ENCODE peak calls at places on chromosomes 11 and 22, in seven cellular contexts. I, B, V, X, C, G and T are unnamed samples.

GRCh38 chr11:86802601-86803051 is 2.3 kb downstream of the PRSS23 start:
- DNase-seq in I (no peak), B (peak), V (peak), X (no peak), C (no peak), G (no peak), T (no peak)

GRCh38 chr22:43627485-43628252 is 184.4 kb downstream of the EFCAB6 start:
- DNase-seq in I (no peak), B (no peak), V (no peak), X (no peak), C (no peak), G (no peak), T (no peak)

GRCh38 chr11:93574821-93575220 is 31.6 kb upstream of the SMCO4 start:
- DNase-seq in I (no peak), B (no peak), V (no peak), X (no peak), C (no peak), G (no peak), T (no peak)

GRCh38 chr11:126190792-126191191 is 20.7 kb downstream of the RPUSD4 start:
- DNase-seq in I (no peak), B (no peak), V (no peak), X (no peak), C (no peak), G (peak), T (no peak)

GRCh38 chr11:84381666-84382065 is 1095.5 kb upstream of the CCDC90B start:
- DNase-seq in I (no peak), B (no peak), V (no peak), X (no peak), C (no peak), G (no peak), T (no peak)

GRCh38 chr22:42069801-42070516 is 653 bp downstream of the NAGA start:
- DNase-seq in I (no peak), B (peak), V (peak), X (no peak), C (no peak), G (no peak), T (no peak)

GRCh38 chr11:91396243-91397133 is 828.1 kb upstream of the FAT3 start:
- DNase-seq in I (no peak), B (no peak), V (no peak), X (no peak), C (no peak), G (no peak), T (no peak)

GRCh38 chr11:41053894-41054293 is 405.6 kb downstream of the LRRC4C start:
- DNase-seq in I (no peak), B (no peak), V (no peak), X (no peak), C (no peak), G (no peak), T (no peak)

GRCh38 chr11:102837646-102838045 is 5.8 kb downstream of the MMP3 start:
- DNase-seq in I (no peak), B (no peak), V (no peak), X (no peak), C (no peak), G (no peak), T (no peak)

GRCh38 chr22:45497268-45497667 is 5.4 kb upstream of the FBLN1 start:
- DNase-seq in I (no peak), B (no peak), V (no peak), X (no peak), C (no peak), G (no peak), T (no peak)

GRCh38 chr11:70314730-70315129 is 44.2 kb downstream of the PPFIA1 start:
- DNase-seq in I (no peak), B (no peak), V (no peak), X (no peak), C (no peak), G (no peak), T (no peak)

GRCh38 chr11:24900524-24900923 is 403.7 kb downstream of the LUZP2 start:
- DNase-seq in I (no peak), B (no peak), V (no peak), X (no peak), C (no peak), G (no peak), T (no peak)

GRCh38 chr11:40188848-40189247 is 1270.6 kb downstream of the LRRC4C start:
- DNase-seq in I (no peak), B (no peak), V (no peak), X (no peak), C (no peak), G (no peak), T (no peak)

GRCh38 chr11:38824573-38824972 is 2226.5 kb upstream of the RAG2 start:
- DNase-seq in I (no peak), B (no peak), V (no peak), X (no peak), C (no peak), G (no peak), T (no peak)

DNA sequence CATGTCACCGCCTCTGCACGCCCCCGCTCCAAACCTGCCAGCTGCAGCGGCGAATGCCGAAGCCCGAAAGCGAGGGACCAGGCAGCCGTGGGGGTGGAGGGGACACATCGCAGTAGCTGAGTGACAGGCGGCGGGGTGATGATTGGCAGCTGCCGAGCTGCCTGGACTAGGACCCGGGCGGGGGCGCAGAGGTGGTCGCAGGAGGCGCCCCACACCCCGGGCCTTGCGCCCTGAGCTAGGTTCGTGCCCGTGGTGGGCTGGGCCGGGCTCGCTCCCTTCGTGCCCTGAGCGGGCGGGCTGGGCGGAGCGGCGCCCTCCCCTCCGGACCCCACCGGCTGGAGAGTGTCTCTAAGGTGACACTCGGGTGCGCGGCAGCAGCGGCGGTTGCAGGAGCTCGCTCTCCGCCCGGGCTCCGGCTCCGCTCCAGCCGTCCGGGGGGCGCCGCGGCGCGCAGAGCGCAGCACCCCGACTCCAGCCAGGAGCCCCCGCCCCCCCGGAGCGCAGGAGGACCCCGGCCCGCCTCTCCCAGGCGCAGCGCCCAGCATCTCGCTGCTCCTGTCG is 14.6 kb upstream of the DGKZ start:
- DNase-seq in I (no peak), B (no peak), V (peak), X (no peak), C (no peak), G (no peak), T (no peak)
- TF ChIP-seq CTCF in I (no peak), B (no peak), V (no peak), X (no peak), C (no peak), G (no peak), T (no peak)

DNA sequence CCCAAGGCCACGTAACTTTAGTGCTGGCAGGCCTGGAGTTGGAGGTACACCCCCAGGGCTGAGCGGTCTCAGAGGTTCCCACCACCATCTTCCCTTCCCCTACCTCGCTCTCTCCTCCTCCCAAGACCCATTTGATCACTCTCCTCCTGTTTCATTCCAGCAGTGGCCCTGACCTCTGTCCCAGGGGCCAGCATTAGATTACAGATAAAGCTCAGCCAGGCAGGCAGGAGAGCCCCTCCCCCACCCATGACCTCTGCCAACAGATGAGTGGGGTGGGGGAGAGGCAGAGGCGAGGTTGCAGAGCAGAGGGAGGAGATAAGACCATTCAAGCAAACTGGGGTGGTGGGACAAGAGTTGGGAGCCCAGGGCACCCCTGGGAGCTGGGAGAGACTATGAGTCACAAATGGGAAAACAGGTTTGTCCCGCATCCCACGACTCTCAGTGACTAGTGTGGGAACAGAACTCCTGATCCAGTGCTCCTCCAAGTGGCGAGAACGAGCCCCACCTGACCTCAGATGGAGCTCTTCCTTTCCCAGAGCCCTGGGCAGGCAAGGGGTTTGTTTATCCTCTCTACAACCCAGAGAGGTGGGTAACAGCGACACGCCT is 367.9 kb downstream of the MN1 start:
- DNase-seq in I (no peak), B (no peak), V (no peak), X (no peak), C (no peak), G (no peak), T (no peak)
- TF ChIP-seq CTCF in I (no peak), B (no peak), V (no peak), X (no peak), C (no peak), G (no peak), T (no peak)

DNA sequence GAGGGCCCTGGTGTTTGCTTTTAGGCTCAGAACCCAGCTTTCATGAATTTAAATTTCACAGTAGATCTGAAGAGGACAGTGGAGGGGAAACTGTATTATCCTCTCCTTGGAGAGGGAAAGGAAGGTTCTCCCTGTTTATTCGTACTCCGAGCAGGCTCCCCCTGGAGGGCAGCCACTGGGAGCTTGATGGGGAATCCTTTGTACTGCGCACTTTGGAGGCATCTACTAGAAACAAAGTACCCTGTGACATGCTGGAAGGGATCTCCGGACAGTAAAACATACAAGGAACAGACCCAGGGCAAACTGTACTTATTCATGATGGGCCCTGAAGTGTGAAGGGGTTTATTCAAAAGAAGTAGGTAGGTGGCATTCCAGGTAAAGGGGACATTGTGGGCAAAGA is 27.2 kb downstream of the NAV2 start:
- DNase-seq in I (no peak), B (peak), V (peak), X (no peak), C (no peak), G (no peak), T (no peak)
- TF ChIP-seq CTCF in I (no peak), B (peak), V (peak), X (no peak), C (no peak), G (no peak), T (no peak)

DNA sequence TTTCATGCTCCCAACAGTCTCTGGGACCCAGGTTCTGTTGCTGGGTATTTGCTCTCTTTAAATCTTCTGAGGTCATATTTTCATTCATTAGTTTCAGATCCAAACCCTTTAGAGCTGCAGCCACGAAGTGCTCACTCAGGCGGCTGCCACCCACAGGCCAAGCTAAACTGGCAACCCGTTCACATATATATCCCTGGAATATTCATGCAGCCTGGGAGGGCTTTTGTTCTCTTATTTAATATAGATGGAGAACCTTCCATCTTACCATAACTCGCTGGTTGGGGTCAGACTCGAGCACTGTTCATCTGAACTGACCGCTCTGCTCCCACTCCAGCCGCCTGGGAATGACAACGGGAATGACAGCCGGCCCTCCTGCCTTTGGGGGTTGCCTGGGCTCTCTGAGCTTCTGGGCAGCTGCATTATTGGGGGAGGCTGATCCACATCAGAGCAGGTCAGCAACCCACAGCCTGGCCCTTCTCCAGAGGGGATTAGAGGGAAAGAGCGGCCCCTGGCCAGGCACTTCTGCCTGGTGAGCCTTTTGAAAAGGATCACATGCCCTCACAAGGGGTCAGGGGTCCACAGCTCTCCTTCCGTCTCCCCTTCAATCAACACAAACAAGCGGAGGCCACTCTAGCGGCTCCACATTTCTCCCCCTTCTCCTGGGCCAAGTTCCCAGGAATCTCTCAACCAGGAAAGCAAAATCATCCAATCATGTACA is 11.9 kb downstream of the TMEM184B start:
- DNase-seq in I (no peak), B (no peak), V (no peak), X (no peak), C (no peak), G (no peak), T (no peak)
- TF ChIP-seq CTCF in I (peak), B (no peak), V (no peak), X (no peak), C (no peak), G (no peak), T (no peak)

GRCh38 chr22:30591191-30591587 is 521 bp downstream of the PES1 start:
- DNase-seq in I (no peak), B (no peak), V (no peak), X (no peak), C (no peak), G (no peak), T (no peak)

GRCh38 chr22:30596199-30596598 is 4.5 kb upstream of the PES1 start:
- DNase-seq in I (no peak), B (no peak), V (no peak), X (no peak), C (no peak), G (no peak), T (no peak)

GRCh38 chr22:30596886-30597285 is 5.2 kb upstream of the PES1 start:
- DNase-seq in I (no peak), B (no peak), V (peak), X (no peak), C (no peak), G (no peak), T (no peak)

GRCh38 chr22:30586414-30586813 is 5.3 kb downstream of the PES1 start:
- DNase-seq in I (no peak), B (no peak), V (no peak), X (no peak), C (no peak), G (no peak), T (no peak)

GRCh38 chr22:30591588-30592359 is at the start of gene PES1:
- DNase-seq in I (peak), B (peak), V (peak), X (peak), C (peak), G (peak), T (peak)
- TF ChIP-seq CTCF in I (no peak), B (no peak), V (no peak), X (no peak), C (no peak), G (no peak), T (no peak)

GRCh38 chr11:117808768-117809167 is 11.8 kb upstream of the DSCAML1 start:
- DNase-seq in I (no peak), B (no peak), V (no peak), X (no peak), C (no peak), G (no peak), T (no peak)

GRCh38 chr11:117806906-117807305 is 9.9 kb upstream of the DSCAML1 start:
- DNase-seq in I (no peak), B (no peak), V (no peak), X (no peak), C (no peak), G (no peak), T (no peak)

GRCh38 chr11:117805048-117805447 is 8.0 kb upstream of the DSCAML1 start:
- DNase-seq in I (no peak), B (no peak), V (no peak), X (no peak), C (no peak), G (no peak), T (no peak)

GRCh38 chr11:117807482-117808272 is 10.7 kb upstream of the DSCAML1 start:
- DNase-seq in I (peak), B (peak), V (peak), X (peak), C (peak), G (peak), T (no peak)

GRCh38 chr11:117809236-117810055 is 12.4 kb upstream of the DSCAML1 start:
- DNase-seq in I (no peak), B (peak), V (peak), X (no peak), C (no peak), G (peak), T (no peak)
- TF ChIP-seq CTCF in I (no peak), B (no peak), V (peak), X (no peak), C (no peak), G (peak), T (peak)

DNA sequence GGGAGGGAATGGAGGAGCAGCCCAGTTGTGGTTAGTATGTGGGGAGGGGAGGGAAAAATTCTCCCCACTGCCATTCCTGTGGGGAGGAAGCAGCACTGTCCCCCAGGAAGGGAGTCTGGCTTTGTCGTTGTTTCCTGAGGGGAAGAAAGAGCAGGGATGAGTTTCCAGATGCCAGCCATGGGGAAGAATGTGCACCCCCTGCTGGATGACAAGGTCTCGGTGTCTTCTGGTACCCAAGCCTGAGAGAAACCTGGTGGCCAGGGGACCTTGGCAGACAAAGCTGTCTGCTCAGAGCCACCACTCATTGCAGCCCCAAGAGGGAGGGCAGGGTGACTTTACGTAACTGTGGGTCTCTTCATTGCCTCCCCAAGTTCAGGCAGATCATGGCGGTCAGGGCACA is 81.3 kb upstream of the CD82 start:
- DNase-seq in I (no peak), B (peak), V (peak), X (no peak), C (no peak), G (no peak), T (no peak)
- TF ChIP-seq CTCF in I (no peak), B (peak), V (peak), X (no peak), C (no peak), G (peak), T (no peak)

GRCh38 chr11:6900327-6900999 is 8.2 kb upstream of the OR2D2 start:
- DNase-seq in I (no peak), B (no peak), V (no peak), X (no peak), C (no peak), G (no peak), T (no peak)
- TF ChIP-seq CTCF in I (no peak), B (peak), V (peak), X (no peak), C (no peak), G (peak), T (no peak)

DNA sequence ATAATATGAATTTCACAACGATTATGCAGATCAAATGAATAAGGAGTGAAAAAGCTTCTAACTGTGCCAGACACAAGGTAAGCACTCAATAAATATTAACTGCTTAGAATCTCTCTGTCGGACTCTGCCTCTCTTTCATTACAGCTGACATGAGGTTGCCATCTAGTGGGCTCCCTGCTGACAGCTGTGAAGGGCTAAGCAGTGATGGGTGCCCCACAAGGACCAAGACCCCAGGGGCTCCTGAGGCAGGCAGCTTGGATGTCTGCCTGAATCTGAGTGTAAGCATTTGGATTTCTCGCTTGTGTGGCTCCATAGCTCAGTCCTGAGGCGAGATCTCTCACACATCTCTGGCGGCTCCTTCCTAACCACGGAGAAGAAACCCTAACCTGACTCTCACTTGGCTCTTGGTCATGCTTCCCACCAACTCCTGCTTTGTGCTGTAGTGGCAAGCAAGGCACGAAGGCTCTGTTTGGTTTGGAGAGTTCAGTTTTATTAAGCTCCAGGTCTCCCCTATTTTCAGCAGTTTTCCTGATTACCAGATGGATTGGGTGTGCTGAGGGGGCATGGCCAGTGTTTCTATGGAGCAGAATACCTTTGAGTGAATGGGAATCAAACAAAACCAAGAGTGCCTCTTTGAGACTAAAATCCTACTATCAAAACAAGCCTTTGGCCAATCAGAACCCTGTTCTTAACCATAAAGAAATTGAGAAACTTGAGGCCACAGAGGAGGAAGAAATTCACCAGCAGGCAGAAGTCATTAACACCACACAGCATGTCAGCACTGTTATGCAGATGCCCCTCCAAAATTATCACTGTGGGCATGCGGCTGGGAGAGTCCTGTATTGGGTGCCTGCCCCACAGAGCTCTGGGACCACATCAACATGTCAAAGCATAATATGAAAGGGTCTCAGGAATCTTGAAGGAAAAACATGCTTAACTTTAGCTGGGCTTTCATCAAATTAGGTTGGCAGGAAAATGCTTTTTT is 152.8 kb upstream of the NTM start:
- DNase-seq in I (no peak), B (peak), V (no peak), X (no peak), C (no peak), G (no peak), T (no peak)
- TF ChIP-seq CTCF in I (no peak), B (no peak), V (no peak), X (no peak), C (no peak), G (no peak), T (no peak)

GRCh38 chr11:78417888-78418583 is 416 bp upstream of the GAB2 start:
- DNase-seq in I (no peak), B (peak), V (peak), X (peak), C (peak), G (peak), T (no peak)
- TF ChIP-seq CTCF in I (no peak), B (no peak), V (peak), X (no peak), C (no peak), G (no peak), T (peak)